ENCODE peak calls at places on chromosomes 6 and 20, in ten cellular contexts. One of them, this sample, is unnamed.

GRCh38 chr6:158465747-158466146 is 94.1 kb upstream of the TMEM181 start:
- DNase-seq in kidney: no peak
- DNase-seq in brain microvascular endothelial cell: no peak
- DNase-seq in Karpas-422: no peak
- DNase-seq in esophagus muscularis mucosa: no peak
- DNase-seq in epithelial cell of esophagus: no peak
- DNase-seq in naive thymus-derived CD4-positive, alpha-beta T cell: no peak
- DNase-seq in foreskin fibroblast: no peak
- DNase-seq in pancreas: no peak
- DNase-seq in H1: no peak
- DNase-seq in this sample: no peak

GRCh38 chr6:131292145-131292938 is 157.1 kb downstream of the AKAP7 start:
- DNase-seq in kidney: no peak
- DNase-seq in brain microvascular endothelial cell: no peak
- DNase-seq in Karpas-422: no peak
- DNase-seq in esophagus muscularis mucosa: no peak
- DNase-seq in epithelial cell of esophagus: no peak
- DNase-seq in naive thymus-derived CD4-positive, alpha-beta T cell: no peak
- DNase-seq in foreskin fibroblast: no peak
- DNase-seq in pancreas: no peak
- DNase-seq in H1: no peak
- DNase-seq in this sample: no peak

GRCh38 chr6:10837009-10837691 is 1.2 kb downstream of the MAK start:
- DNase-seq in kidney: peak; percentile 76
- DNase-seq in brain microvascular endothelial cell: peak; percentile 1
- DNase-seq in Karpas-422: no peak
- DNase-seq in esophagus muscularis mucosa: no peak
- DNase-seq in epithelial cell of esophagus: peak; percentile 4
- DNase-seq in naive thymus-derived CD4-positive, alpha-beta T cell: peak; percentile 1
- DNase-seq in foreskin fibroblast: peak; percentile 9
- DNase-seq in pancreas: peak; percentile 17
- DNase-seq in H1: no peak
- DNase-seq in this sample: no peak

GRCh38 chr6:73566954-73567591 is 46.2 kb upstream of the EEF1A1 start:
- DNase-seq in kidney: no peak
- DNase-seq in brain microvascular endothelial cell: peak; percentile 59
- DNase-seq in Karpas-422: peak; percentile 1
- DNase-seq in esophagus muscularis mucosa: peak; percentile 92
- DNase-seq in epithelial cell of esophagus: peak; percentile 77
- DNase-seq in naive thymus-derived CD4-positive, alpha-beta T cell: no peak
- DNase-seq in foreskin fibroblast: peak; percentile 78
- DNase-seq in pancreas: peak; percentile 84
- DNase-seq in H1: no peak
- DNase-seq in this sample: no peak

GRCh38 chr20:52105573-52106422 is 85.8 kb downstream of the ZFP64 start:
- DNase-seq in kidney: no peak
- DNase-seq in brain microvascular endothelial cell: peak; percentile 14
- DNase-seq in Karpas-422: no peak
- DNase-seq in esophagus muscularis mucosa: no peak
- DNase-seq in epithelial cell of esophagus: peak; percentile 82
- DNase-seq in naive thymus-derived CD4-positive, alpha-beta T cell: no peak
- DNase-seq in foreskin fibroblast: peak; percentile 38
- DNase-seq in pancreas: no peak
- DNase-seq in H1: peak; percentile 96
- DNase-seq in this sample: no peak

GRCh38 chr6:82554706-82555105 is 191.1 kb downstream of the TPBG start:
- DNase-seq in kidney: no peak
- DNase-seq in brain microvascular endothelial cell: no peak
- DNase-seq in Karpas-422: no peak
- DNase-seq in esophagus muscularis mucosa: no peak
- DNase-seq in epithelial cell of esophagus: no peak
- DNase-seq in naive thymus-derived CD4-positive, alpha-beta T cell: no peak
- DNase-seq in foreskin fibroblast: peak; percentile 58
- DNase-seq in pancreas: no peak
- DNase-seq in H1: no peak
- DNase-seq in this sample: no peak

GRCh38 chr20:16709017-16709416 is 20.8 kb upstream of the SNRPB2 start:
- DNase-seq in kidney: no peak
- DNase-seq in brain microvascular endothelial cell: no peak
- DNase-seq in Karpas-422: no peak
- DNase-seq in esophagus muscularis mucosa: no peak
- DNase-seq in epithelial cell of esophagus: no peak
- DNase-seq in naive thymus-derived CD4-positive, alpha-beta T cell: peak; percentile 34
- DNase-seq in foreskin fibroblast: no peak
- DNase-seq in pancreas: no peak
- DNase-seq in H1: no peak
- DNase-seq in this sample: peak; percentile 57

GRCh38 chr20:44392776-44393607 is 37.5 kb downstream of the HNF4A start:
- DNase-seq in kidney: no peak
- DNase-seq in brain microvascular endothelial cell: no peak
- DNase-seq in Karpas-422: no peak
- DNase-seq in esophagus muscularis mucosa: no peak
- DNase-seq in epithelial cell of esophagus: no peak
- DNase-seq in naive thymus-derived CD4-positive, alpha-beta T cell: no peak
- DNase-seq in foreskin fibroblast: no peak
- DNase-seq in pancreas: no peak
- DNase-seq in H1: no peak
- DNase-seq in this sample: no peak

GRCh38 chr6:43310624-43311023 is 2.0 kb upstream of the CRIP3 start:
- DNase-seq in kidney: no peak
- DNase-seq in brain microvascular endothelial cell: no peak
- DNase-seq in Karpas-422: no peak
- DNase-seq in esophagus muscularis mucosa: no peak
- DNase-seq in epithelial cell of esophagus: peak; percentile 16
- DNase-seq in naive thymus-derived CD4-positive, alpha-beta T cell: no peak
- DNase-seq in foreskin fibroblast: no peak
- DNase-seq in pancreas: no peak
- DNase-seq in H1: no peak
- DNase-seq in this sample: no peak

GRCh38 chr6:43307451-43308100 is 1.1 kb downstream of the CRIP3 start:
- DNase-seq in kidney: peak; percentile 61
- DNase-seq in brain microvascular endothelial cell: no peak
- DNase-seq in Karpas-422: peak; percentile 39
- DNase-seq in esophagus muscularis mucosa: no peak
- DNase-seq in epithelial cell of esophagus: no peak
- DNase-seq in naive thymus-derived CD4-positive, alpha-beta T cell: no peak
- DNase-seq in foreskin fibroblast: no peak
- DNase-seq in pancreas: no peak
- DNase-seq in H1: no peak
- DNase-seq in this sample: no peak

GRCh38 chr6:43308101-43308989 is at the start of gene CRIP3:
- DNase-seq in kidney: peak; percentile 68
- DNase-seq in brain microvascular endothelial cell: peak; percentile 4
- DNase-seq in Karpas-422: peak; percentile 87
- DNase-seq in esophagus muscularis mucosa: no peak
- DNase-seq in epithelial cell of esophagus: peak; percentile 31
- DNase-seq in naive thymus-derived CD4-positive, alpha-beta T cell: peak; percentile 12
- DNase-seq in foreskin fibroblast: peak; percentile 12
- DNase-seq in pancreas: peak; percentile 23
- DNase-seq in H1: peak; percentile 86
- DNase-seq in this sample: no peak

GRCh38 chr6:43310137-43310536 is 1.5 kb upstream of the CRIP3 start:
- DNase-seq in kidney: peak; percentile 5
- DNase-seq in brain microvascular endothelial cell: no peak
- DNase-seq in Karpas-422: peak; percentile 31
- DNase-seq in esophagus muscularis mucosa: no peak
- DNase-seq in epithelial cell of esophagus: no peak
- DNase-seq in naive thymus-derived CD4-positive, alpha-beta T cell: no peak
- DNase-seq in foreskin fibroblast: no peak
- DNase-seq in pancreas: no peak
- DNase-seq in H1: no peak
- DNase-seq in this sample: no peak

GRCh38 chr6:43308990-43309477 is 408 bp upstream of the CRIP3 start:
- DNase-seq in kidney: no peak
- DNase-seq in brain microvascular endothelial cell: no peak
- DNase-seq in Karpas-422: no peak
- DNase-seq in esophagus muscularis mucosa: no peak
- DNase-seq in epithelial cell of esophagus: no peak
- DNase-seq in naive thymus-derived CD4-positive, alpha-beta T cell: no peak
- DNase-seq in foreskin fibroblast: no peak
- DNase-seq in pancreas: no peak
- DNase-seq in H1: no peak
- DNase-seq in this sample: no peak
- H3K4me3 ChIP-seq in kidney: peak overlapping the region; percentile 38
- H3K4me3 ChIP-seq in brain microvascular endothelial cell: no peak overlapping the region
- H3K4me3 ChIP-seq in Karpas-422: peak overlapping the region; percentile 72
- H3K4me3 ChIP-seq in esophagus muscularis mucosa: peak overlapping the region; percentile 51
- H3K4me3 ChIP-seq in epithelial cell of esophagus: peak overlapping the region; percentile 16
- H3K4me3 ChIP-seq in naive thymus-derived CD4-positive, alpha-beta T cell: peak overlapping the region; percentile 59
- H3K4me3 ChIP-seq in foreskin fibroblast: peak overlapping the region; percentile 35
- H3K4me3 ChIP-seq in pancreas: no peak overlapping the region
- H3K4me3 ChIP-seq in H1: peak overlapping the region; percentile 74
- H3K4me3 ChIP-seq in this sample: no peak overlapping the region

GRCh38 chr6:35718354-35718695 is 18.5 kb upstream of the ARMC12 start:
- DNase-seq in kidney: no peak
- DNase-seq in brain microvascular endothelial cell: no peak
- DNase-seq in Karpas-422: no peak
- DNase-seq in esophagus muscularis mucosa: no peak
- DNase-seq in epithelial cell of esophagus: no peak
- DNase-seq in naive thymus-derived CD4-positive, alpha-beta T cell: no peak
- DNase-seq in foreskin fibroblast: no peak
- DNase-seq in pancreas: no peak
- DNase-seq in H1: no peak
- DNase-seq in this sample: no peak

GRCh38 chr6:35718911-35719381 is 17.9 kb upstream of the ARMC12 start:
- DNase-seq in kidney: no peak
- DNase-seq in brain microvascular endothelial cell: no peak
- DNase-seq in Karpas-422: no peak
- DNase-seq in esophagus muscularis mucosa: no peak
- DNase-seq in epithelial cell of esophagus: no peak
- DNase-seq in naive thymus-derived CD4-positive, alpha-beta T cell: no peak
- DNase-seq in foreskin fibroblast: no peak
- DNase-seq in pancreas: no peak
- DNase-seq in H1: no peak
- DNase-seq in this sample: peak; percentile 65

GRCh38 chr6:35717449-35718353 is 19.1 kb upstream of the ARMC12 start:
- DNase-seq in kidney: no peak
- DNase-seq in brain microvascular endothelial cell: no peak
- DNase-seq in Karpas-422: no peak
- DNase-seq in esophagus muscularis mucosa: no peak
- DNase-seq in epithelial cell of esophagus: no peak
- DNase-seq in naive thymus-derived CD4-positive, alpha-beta T cell: no peak
- DNase-seq in foreskin fibroblast: no peak
- DNase-seq in pancreas: no peak
- DNase-seq in H1: no peak
- DNase-seq in this sample: no peak

GRCh38 chr6:35719830-35720733 is 16.8 kb upstream of the ARMC12 start:
- DNase-seq in kidney: peak; percentile 86
- DNase-seq in brain microvascular endothelial cell: peak; percentile 33
- DNase-seq in Karpas-422: peak; percentile 48
- DNase-seq in esophagus muscularis mucosa: no peak
- DNase-seq in epithelial cell of esophagus: peak; percentile 58
- DNase-seq in naive thymus-derived CD4-positive, alpha-beta T cell: no peak
- DNase-seq in foreskin fibroblast: peak; percentile 49
- DNase-seq in pancreas: no peak
- DNase-seq in H1: peak; percentile 69
- DNase-seq in this sample: peak; percentile 58

DNA sequence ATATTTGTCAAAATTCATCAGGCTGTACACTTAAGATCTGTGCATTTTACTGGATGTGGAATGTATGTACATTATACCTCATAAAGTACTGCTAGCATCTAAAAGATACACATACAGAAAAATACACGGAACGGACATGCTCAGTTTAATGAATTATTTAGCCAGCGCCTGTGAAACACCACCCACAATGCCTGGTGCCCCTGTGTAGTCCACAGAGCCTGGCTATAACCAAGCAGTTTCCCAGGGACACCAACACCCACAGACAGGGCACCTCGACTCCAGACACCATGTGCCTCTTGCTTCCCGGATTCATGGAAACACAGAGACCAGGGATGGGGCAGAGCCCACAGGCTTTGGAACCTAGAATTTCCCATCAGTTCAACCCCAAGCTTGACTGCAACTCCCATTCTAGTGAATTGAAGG is 17.4 kb upstream of the ARMC12 start:
- DNase-seq in kidney: no peak
- DNase-seq in brain microvascular endothelial cell: no peak
- DNase-seq in Karpas-422: no peak
- DNase-seq in esophagus muscularis mucosa: no peak
- DNase-seq in epithelial cell of esophagus: no peak
- DNase-seq in naive thymus-derived CD4-positive, alpha-beta T cell: no peak
- DNase-seq in foreskin fibroblast: no peak
- DNase-seq in pancreas: no peak
- DNase-seq in H1: no peak
- DNase-seq in this sample: no peak
- H3K4me3 ChIP-seq in kidney: peak overlapping the region; percentile 41
- H3K4me3 ChIP-seq in brain microvascular endothelial cell: peak overlapping the region; percentile 42
- H3K4me3 ChIP-seq in Karpas-422: peak overlapping the region; percentile 44
- H3K4me3 ChIP-seq in esophagus muscularis mucosa: peak overlapping the region; percentile 11
- H3K4me3 ChIP-seq in epithelial cell of esophagus: no peak overlapping the region
- H3K4me3 ChIP-seq in naive thymus-derived CD4-positive, alpha-beta T cell: peak overlapping the region; percentile 11
- H3K4me3 ChIP-seq in foreskin fibroblast: no peak overlapping the region
- H3K4me3 ChIP-seq in pancreas: no peak overlapping the region
- H3K4me3 ChIP-seq in H1: no peak overlapping the region
- H3K4me3 ChIP-seq in this sample: peak overlapping the region; percentile 1

GRCh38 chr6:46490425-46491200 is 636 bp downstream of the RCAN2 start:
- DNase-seq in kidney: peak; percentile 83
- DNase-seq in brain microvascular endothelial cell: no peak
- DNase-seq in Karpas-422: peak; percentile 70
- DNase-seq in esophagus muscularis mucosa: no peak
- DNase-seq in epithelial cell of esophagus: no peak
- DNase-seq in naive thymus-derived CD4-positive, alpha-beta T cell: no peak
- DNase-seq in foreskin fibroblast: no peak
- DNase-seq in pancreas: peak; percentile 21
- DNase-seq in H1: peak; percentile 82
- DNase-seq in this sample: no peak

GRCh38 chr6:46491201-46491788 is at the start of gene RCAN2:
- DNase-seq in kidney: peak; percentile 87
- DNase-seq in brain microvascular endothelial cell: peak; percentile 41
- DNase-seq in Karpas-422: peak; percentile 72
- DNase-seq in esophagus muscularis mucosa: no peak
- DNase-seq in epithelial cell of esophagus: peak; percentile 50
- DNase-seq in naive thymus-derived CD4-positive, alpha-beta T cell: no peak
- DNase-seq in foreskin fibroblast: peak; percentile 36
- DNase-seq in pancreas: peak; percentile 59
- DNase-seq in H1: peak; percentile 85
- DNase-seq in this sample: no peak

GRCh38 chr6:46486186-46486585 is 5.1 kb downstream of the RCAN2 start:
- DNase-seq in kidney: no peak
- DNase-seq in brain microvascular endothelial cell: no peak
- DNase-seq in Karpas-422: no peak
- DNase-seq in esophagus muscularis mucosa: no peak
- DNase-seq in epithelial cell of esophagus: no peak
- DNase-seq in naive thymus-derived CD4-positive, alpha-beta T cell: no peak
- DNase-seq in foreskin fibroblast: peak; percentile 39
- DNase-seq in pancreas: no peak
- DNase-seq in H1: no peak
- DNase-seq in this sample: no peak

GRCh38 chr6:46491789-46492547 is 719 bp upstream of the RCAN2 start:
- DNase-seq in kidney: peak; percentile 76
- DNase-seq in brain microvascular endothelial cell: no peak
- DNase-seq in Karpas-422: peak; percentile 66
- DNase-seq in esophagus muscularis mucosa: no peak
- DNase-seq in epithelial cell of esophagus: peak; percentile 24
- DNase-seq in naive thymus-derived CD4-positive, alpha-beta T cell: no peak
- DNase-seq in foreskin fibroblast: no peak
- DNase-seq in pancreas: peak; percentile 45
- DNase-seq in H1: peak; percentile 74
- DNase-seq in this sample: no peak
- H3K4me3 ChIP-seq in kidney: peak overlapping the region; percentile 72
- H3K4me3 ChIP-seq in brain microvascular endothelial cell: peak overlapping the region; percentile 53
- H3K4me3 ChIP-seq in Karpas-422: peak overlapping the region; percentile 83
- H3K4me3 ChIP-seq in esophagus muscularis mucosa: peak overlapping the region; percentile 83
- H3K4me3 ChIP-seq in epithelial cell of esophagus: peak overlapping the region; percentile 27
- H3K4me3 ChIP-seq in naive thymus-derived CD4-positive, alpha-beta T cell: peak overlapping the region; percentile 31
- H3K4me3 ChIP-seq in foreskin fibroblast: peak overlapping the region; percentile 63
- H3K4me3 ChIP-seq in pancreas: peak overlapping the region; percentile 73
- H3K4me3 ChIP-seq in H1: peak overlapping the region; percentile 55
- H3K4me3 ChIP-seq in this sample: no peak overlapping the region

GRCh38 chr20:41367393-41367695 is 726 bp upstream of the EMILIN3 start:
- DNase-seq in kidney: no peak
- DNase-seq in brain microvascular endothelial cell: no peak
- DNase-seq in Karpas-422: no peak
- DNase-seq in esophagus muscularis mucosa: no peak
- DNase-seq in epithelial cell of esophagus: no peak
- DNase-seq in naive thymus-derived CD4-positive, alpha-beta T cell: no peak
- DNase-seq in foreskin fibroblast: no peak
- DNase-seq in pancreas: no peak
- DNase-seq in H1: no peak
- DNase-seq in this sample: no peak
- H3K4me3 ChIP-seq in kidney: no peak overlapping the region
- H3K4me3 ChIP-seq in brain microvascular endothelial cell: no peak overlapping the region
- H3K4me3 ChIP-seq in Karpas-422: no peak overlapping the region
- H3K4me3 ChIP-seq in esophagus muscularis mucosa: no peak overlapping the region
- H3K4me3 ChIP-seq in epithelial cell of esophagus: no peak overlapping the region
- H3K4me3 ChIP-seq in naive thymus-derived CD4-positive, alpha-beta T cell: no peak overlapping the region
- H3K4me3 ChIP-seq in foreskin fibroblast: no peak overlapping the region
- H3K4me3 ChIP-seq in pancreas: no peak overlapping the region
- H3K4me3 ChIP-seq in H1: peak overlapping the region; percentile 68
- H3K4me3 ChIP-seq in this sample: no peak overlapping the region